ENCODE peak calls at places on chromosome 10, in four cellular contexts. A is NCI-H1105 treated with DMSO at 0.1 percent for 48 hours, Q is NCI-H2029, B is Right ventricle myocardium inferior. I is an unnamed sample.
A peak's percentile ranks its signal among the peaks of the same experiment; 100 is the strongest.

GRCh38 chr10:546971-547590 is 142.4 kb downstream of the DIP2C start:
- DNase-seq in A (no peak), Q (no peak), B (no peak), I (no peak)

GRCh38 chr10:125679436-125679835 is 3.5 kb downstream of the TEX36 start:
- DNase-seq in A (no peak), Q (no peak), B (no peak), I (no peak)

GRCh38 chr10:3955954-3956617 is 171.1 kb upstream of the KLF6 start:
- DNase-seq in A (no peak), Q (peak; percentile 68), B (no peak), I (peak; percentile 66)

GRCh38 chr10:89518876-89519842 is 16.2 kb downstream of the SLC16A12 start:
- DNase-seq in A (no peak), Q (no peak), B (no peak), I (no peak)

GRCh38 chr10:88095291-88095721 is 231.9 kb downstream of the PTEN start:
- DNase-seq in A (no peak), Q (no peak), B (no peak), I (no peak)

GRCh38 chr10:32279795-32280194 is 67.2 kb downstream of the EPC1 start:
- DNase-seq in A (no peak), Q (no peak), B (no peak), I (no peak)

GRCh38 chr10:33612551-33612950 is 278.1 kb upstream of the NRP1 start:
- DNase-seq in A (no peak), Q (no peak), B (no peak), I (no peak)

GRCh38 chr10:92327445-92328433 is 36.8 kb downstream of the MARCHF5 start:
- DNase-seq in A (no peak), Q (no peak), B (no peak), I (no peak)

GRCh38 chr10:71857934-71858890 is 7.2 kb upstream of the PSAP start:
- DNase-seq in A (no peak), Q (no peak), B (peak; percentile 87), I (no peak)